ENCODE peak calls at places on chromosomes 4 and X, in eight cellular contexts. J, Z, S, V, F, K, T and O are unnamed samples.

GRCh38 chr4:89029591-89029990 is 27.4 kb downstream of the FAM13A start:
- DNase-seq in K (no peak), T (no peak), V (no peak), Z (no peak), F (no peak), J (no peak), S (no peak), O (no peak)

GRCh38 chr4:6423575-6423974 is 48.8 kb downstream of the PPP2R2C start:
- DNase-seq in T (no peak), Z (no peak), K (no peak), S (no peak), F (no peak), J (no peak), V (no peak), O (no peak)

GRCh38 chrX:25941559-25942250 is 196.4 kb upstream of the MAGEB18 start:
- DNase-seq in K (no peak), J (no peak), S (no peak), V (no peak), F (peak), Z (no peak), T (no peak), O (no peak)

GRCh38 chrX:65688403-65688881 is 21.0 kb downstream of the MSN start:
- DNase-seq in S (peak), T (no peak), K (no peak), Z (no peak), F (no peak), J (no peak), V (no peak), O (no peak)

GRCh38 chr4:142596121-142596520 is 250.0 kb downstream of the INPP4B start:
- DNase-seq in Z (no peak), V (no peak), T (no peak), J (no peak), F (no peak), K (no peak), S (no peak), O (no peak)

GRCh38 chr4:94453534-94453963 is 1.8 kb downstream of the PDLIM5 start:
- DNase-seq in K (no peak), Z (no peak), S (no peak), J (no peak), F (no peak), V (no peak), T (no peak), O (no peak)

GRCh38 chr4:146647615-146648383 is 9.1 kb downstream of the POU4F2 start:
- DNase-seq in F (no peak), K (no peak), T (no peak), Z (no peak), V (no peak), J (peak), S (no peak), O (no peak)

GRCh38 chr4:133775881-133776280 is 425.7 kb downstream of the PABPC4L start:
- DNase-seq in T (no peak), V (no peak), F (no peak), S (peak), J (no peak), K (no peak), Z (no peak), O (no peak)

GRCh38 chr4:69689530-69690111 is 36.6 kb upstream of the UGT2A1 start:
- DNase-seq in Z (no peak), V (no peak), S (peak), J (no peak), F (peak), T (no peak), K (no peak), O (peak)

GRCh38 chrX:129808829-129809745 is 29.3 kb downstream of the SASH3 start:
- DNase-seq in Z (no peak), V (no peak), T (no peak), K (no peak), F (no peak), S (no peak), J (no peak), O (no peak)

GRCh38 chrX:17976955-17977354 is 115.9 kb upstream of the RAI2 start:
- DNase-seq in T (no peak), S (no peak), F (no peak), J (no peak), Z (no peak), V (no peak), K (no peak), O (no peak)

GRCh38 chr4:1497189-1497801 is 91.1 kb upstream of the NKX1-1 start:
- DNase-seq in T (no peak), V (no peak), S (no peak), K (no peak), Z (no peak), F (no peak), J (no peak), O (no peak)